ENCODE peak calls at places on chromosomes 2 and 18, in six cellular contexts. Y is heart left ventricle, W is AG08395, A is foreskin fibroblast, T is G401, O is T-helper 22 cell. J is an unnamed sample.

GRCh38 chr18:48800877-48801727 is 149.7 kb downstream of the SMAD7 start:
- DNase-seq in A (peak), W (no peak), T (no peak), O (no peak), Y (no peak), J (no peak)

GRCh38 chr18:34543940-34544339 is 166.2 kb upstream of the DTNA start:
- DNase-seq in O (no peak), Y (no peak), A (no peak), T (no peak), W (no peak), J (no peak)

GRCh38 chr2:222939208-222939846 is 78.5 kb downstream of the ACSL3 start:
- DNase-seq in O (peak), Y (no peak), W (peak), A (peak), T (peak), J (peak)

GRCh38 chr2:109031481-109032228 is 42.6 kb upstream of the EDAR start:
- DNase-seq in Y (peak), T (no peak), O (peak), A (peak), W (peak), J (no peak)

GRCh38 chr18:45133246-45133645 is 452.6 kb downstream of the SETBP1 start:
- DNase-seq in T (no peak), Y (no peak), A (no peak), O (no peak), W (no peak), J (no peak)

GRCh38 chr2:88139203-88139702 is 11.4 kb upstream of the FABP1 start:
- DNase-seq in Y (no peak), O (no peak), W (no peak), T (no peak), A (no peak), J (no peak)

GRCh38 chr2:218398437-218399390 is 954 bp upstream of the CTDSP1 start:
- DNase-seq in W (peak), O (peak), A (peak), Y (peak), T (no peak), J (no peak)

GRCh38 chr2:178521304-178522150 is 41.3 kb downstream of the PLEKHA3 start:
- DNase-seq in A (no peak), T (no peak), W (no peak), Y (no peak), O (no peak), J (no peak)

GRCh38 chr18:27942706-27943105 is 234.2 kb downstream of the CDH2 start:
- DNase-seq in Y (no peak), W (no peak), A (no peak), O (no peak), T (no peak), J (no peak)

GRCh38 chr2:27737676-27738348 is 33.7 kb upstream of the MRPL33 start:
- DNase-seq in A (peak), W (peak), T (no peak), O (no peak), Y (no peak), J (no peak)

GRCh38 chr2:102057502-102058292 is 65.9 kb downstream of the IL1R2 start:
- DNase-seq in W (no peak), O (no peak), A (peak), Y (no peak), T (peak), J (no peak)

GRCh38 chr2:174681983-174682577 is 82.2 kb downstream of the CHRNA1 start:
- DNase-seq in T (no peak), W (peak), Y (peak), A (peak), O (peak), J (no peak)